ENCODE peak calls at places on chromosomes 13 and 19, in four cellular contexts. R, Q, C and I are unnamed samples.

GRCh38 chr19:46616631-46617322 is 8.1 kb downstream of the PTGIR start:
- DNase-seq in C (peak; percentile 85), Q (peak; percentile 82), R (peak; percentile 79), I (peak; percentile 73)

GRCh38 chr13:79973533-79973963 is 367.4 kb downstream of the SPRY2 start:
- DNase-seq in R (no peak), C (no peak), Q (no peak), I (peak; percentile 47)

GRCh38 chr19:49436381-49437017 is 4.8 kb downstream of the SLC17A7 start:
- DNase-seq in Q (peak; percentile 98), R (peak; percentile 100), C (no peak), I (peak; percentile 89)

GRCh38 chr19:34497112-34497805 is 15.7 kb downstream of the WTIP start:
- DNase-seq in Q (no peak), R (no peak), C (no peak), I (no peak)

GRCh38 chr13:96967248-96967745 is 27.0 kb downstream of the OXGR1 start:
- DNase-seq in C (no peak), Q (peak; percentile 32), R (no peak), I (peak; percentile 40)

GRCh38 chr13:43232866-43233265 is 209.5 kb downstream of the DNAJC15 start:
- DNase-seq in C (peak; percentile 77), R (no peak), Q (no peak), I (no peak)

GRCh38 chr13:34358811-34359513 is 541.0 kb downstream of the RFC3 start:
- DNase-seq in C (peak; percentile 72), Q (no peak), R (no peak), I (no peak)

GRCh38 chr13:96900992-96901391 is 93.3 kb downstream of the OXGR1 start:
- DNase-seq in C (no peak), Q (peak; percentile 37), R (no peak), I (peak; percentile 77)

GRCh38 chr13:100301418-100301817 is 212.5 kb downstream of the PCCA start:
- DNase-seq in C (no peak), Q (no peak), R (no peak), I (no peak)

GRCh38 chr13:110266983-110267382 is 40.0 kb downstream of the COL4A1 start:
- DNase-seq in R (peak; percentile 67), C (no peak), Q (peak; percentile 69), I (peak; percentile 64)

GRCh38 chr19:48469056-48469881 is at the start of gene CYTH2:
- DNase-seq in Q (peak; percentile 100), R (peak; percentile 97), C (peak; percentile 100), I (peak; percentile 100)

GRCh38 chr19:18415177-18415867 is 3.9 kb upstream of the SSBP4 start:
- DNase-seq in Q (peak; percentile 28), C (peak; percentile 66), R (no peak), I (no peak)

GRCh38 chr13:32426981-32427851 is 714 bp downstream of the N4BP2L1 start:
- DNase-seq in Q (peak; percentile 76), C (peak; percentile 29), R (peak; percentile 82), I (peak; percentile 64)

GRCh38 chr19:2207991-2208860 is 27.9 kb downstream of the PLEKHJ1 start:
- DNase-seq in C (peak; percentile 57), Q (peak; percentile 74), R (peak; percentile 72), I (peak; percentile 62)

GRCh38 chr13:113123226-113124150 is 889 bp downstream of the F10 start:
- DNase-seq in R (no peak), C (no peak), Q (peak; percentile 41), I (peak; percentile 34)

GRCh38 chr13:101512650-101513049 is 60.2 kb downstream of the ITGBL1 start:
- DNase-seq in Q (no peak), R (no peak), C (no peak), I (no peak)

GRCh38 chr19:46913852-46914430 is 53.1 kb downstream of the ARHGAP35 start:
- DNase-seq in R (no peak), Q (no peak), C (peak; percentile 49), I (no peak)

GRCh38 chr19:50815443-50815842 is 8.1 kb downstream of the KLK1 start:
- DNase-seq in R (no peak), Q (no peak), C (no peak), I (no peak)

GRCh38 chr13:30752991-30753616 is 17.8 kb downstream of the ALOX5AP start:
- DNase-seq in C (no peak), Q (no peak), R (no peak), I (no peak)

GRCh38 chr13:66657165-66657895 is 572.8 kb downstream of the PCDH9 start:
- DNase-seq in Q (no peak), C (peak; percentile 98), R (no peak), I (peak; percentile 6)

GRCh38 chr19:33905937-33906577 is 109.4 kb downstream of the KCTD15 start:
- DNase-seq in R (peak; percentile 84), C (no peak), Q (peak; percentile 87), I (peak; percentile 92)

GRCh38 chr19:1211494-1212234 is 6.1 kb downstream of the STK11 start:
- DNase-seq in Q (peak; percentile 79), C (no peak), R (no peak), I (peak; percentile 76)

GRCh38 chr19:51394045-51394836 is 3.9 kb upstream of the C19orf84 start:
- DNase-seq in R (peak; percentile 94), C (peak; percentile 99), Q (peak; percentile 99), I (peak; percentile 100)

GRCh38 chr13:110397445-110397844 is 90.4 kb downstream of the COL4A2 start:
- DNase-seq in Q (no peak), R (no peak), C (peak; percentile 85), I (no peak)

GRCh38 chr19:15173746-15174404 is 26.9 kb downstream of the NOTCH3 start:
- DNase-seq in Q (no peak), R (no peak), C (no peak), I (peak; percentile 52)

GRCh38 chr19:4066682-4067395 is at the start of gene ZBTB7A:
- DNase-seq in Q (peak; percentile 61), R (no peak), C (peak; percentile 61), I (peak; percentile 63)
- H3K23ac ChIP-seq in Q (no peak within 1 kb of the TSS), R (no peak within 1 kb of the TSS), C (no peak within 1 kb of the TSS), I (no peak within 1 kb of the TSS)

GRCh38 chr19:45423033-45423588 is 606 bp downstream of the ERCC1 start:
- DNase-seq in C (no peak), Q (no peak), R (no peak), I (no peak)
- H3K23ac ChIP-seq in C (peak overlapping the region; percentile 78), Q (no peak overlapping the region), R (no peak overlapping the region), I (peak overlapping the region; percentile 70)

DNA sequence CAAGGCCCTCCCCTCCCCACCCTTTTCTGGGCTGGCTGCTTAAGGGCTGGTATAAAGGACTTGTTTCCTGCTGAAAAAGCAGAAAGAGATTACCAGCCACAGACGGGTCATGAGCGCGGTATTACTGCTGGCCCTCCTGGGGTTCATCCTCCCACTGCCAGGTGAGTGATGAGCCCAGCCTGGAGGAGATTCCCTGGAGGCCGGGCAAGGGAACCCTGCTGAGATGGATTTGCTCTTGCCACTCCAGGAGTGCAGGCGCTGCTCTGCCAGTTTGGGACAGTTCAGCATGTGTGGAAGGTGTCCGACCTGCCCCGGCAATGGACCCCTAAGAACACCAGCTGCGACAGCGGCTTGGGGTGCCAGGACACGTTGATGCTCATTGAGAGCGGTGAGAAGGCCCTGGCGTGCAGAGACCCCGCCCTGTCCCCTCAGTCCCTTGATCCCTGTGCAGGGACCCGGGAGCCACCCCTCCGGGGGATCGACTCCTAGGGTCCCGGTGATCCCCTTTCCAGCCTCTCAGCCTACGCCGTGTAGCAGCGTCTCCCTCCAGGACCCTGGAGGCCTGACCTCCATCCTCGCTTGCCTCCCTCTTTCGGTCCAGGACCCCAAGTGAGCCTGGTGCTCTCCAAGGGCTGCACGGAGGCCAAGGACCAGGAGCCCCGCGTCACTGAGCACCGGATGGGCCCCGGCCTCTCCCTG is at the start of gene CD177:
- DNase-seq in R (no peak), C (no peak), Q (no peak), I (peak; percentile 22)
- H3K23ac ChIP-seq in R (no peak within 1 kb of the TSS), C (no peak within 1 kb of the TSS), Q (no peak within 1 kb of the TSS), I (peak within 1 kb of the TSS; percentile 92)

DNA sequence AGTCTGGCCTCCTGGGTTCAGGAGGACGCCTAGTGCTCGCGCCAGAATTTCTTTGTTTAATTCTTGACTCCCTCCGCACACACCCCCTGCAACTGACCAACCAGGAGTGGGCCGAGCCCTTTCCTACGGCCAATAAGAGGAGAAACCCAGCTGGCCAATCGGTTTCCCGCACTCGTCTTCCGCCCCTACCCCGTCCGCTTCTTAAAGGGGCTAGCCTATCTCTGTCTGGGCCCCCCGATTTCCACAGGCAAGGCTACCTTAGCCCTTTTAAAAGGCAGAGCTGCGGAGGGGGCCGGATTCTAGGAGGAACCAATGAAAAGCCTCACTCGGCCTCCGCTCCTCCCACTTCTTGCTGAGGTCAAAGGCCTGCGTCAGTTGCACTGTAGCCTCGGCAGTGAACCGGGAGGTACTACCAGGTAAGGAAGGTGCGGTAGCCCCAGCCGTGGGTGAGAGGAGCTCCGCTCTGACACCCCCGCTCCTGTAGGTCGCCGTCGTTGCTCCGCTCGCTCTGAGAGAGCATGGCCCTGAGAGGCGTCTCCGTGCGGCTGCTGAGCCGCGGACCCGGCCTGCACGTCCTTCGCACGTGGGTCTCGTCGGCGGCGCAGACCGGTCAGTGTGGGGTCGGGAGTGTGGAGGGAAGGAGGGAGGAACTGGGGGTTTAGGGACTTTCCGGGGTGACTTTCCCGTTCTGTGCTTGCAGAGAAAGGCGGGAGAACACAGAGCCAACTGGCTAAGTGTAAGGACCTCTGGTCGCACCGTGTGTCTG is at the start of gene GCDH:
- DNase-seq in R (peak; percentile 95), C (peak; percentile 98), Q (peak; percentile 99), I (peak; percentile 100)
- H3K23ac ChIP-seq in R (no peak within 1 kb of the TSS), C (no peak within 1 kb of the TSS), Q (no peak within 1 kb of the TSS), I (no peak within 1 kb of the TSS)

DNA sequence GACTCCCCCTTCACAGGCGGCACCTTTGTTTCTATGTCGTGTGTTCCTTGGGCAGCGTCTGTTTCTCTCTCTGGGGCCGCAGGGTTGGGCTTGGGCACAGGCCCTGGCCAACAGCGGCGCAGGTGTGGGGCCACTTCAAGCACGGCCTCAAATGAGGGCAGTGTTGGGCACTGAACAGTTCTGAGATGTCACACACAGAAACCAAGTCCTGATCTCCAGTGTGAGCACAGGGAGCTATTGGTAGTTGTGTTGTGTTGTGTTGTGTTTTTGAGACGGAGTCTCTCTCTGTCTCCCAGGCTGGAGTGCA is 42.7 kb downstream of the GATAD2A start:
- DNase-seq in C (no peak), R (no peak), Q (peak; percentile 26), I (no peak)
- H3K23ac ChIP-seq in C (no peak overlapping the region), R (no peak overlapping the region), Q (no peak overlapping the region), I (no peak overlapping the region)